ENCODE peak calls at places on chromosomes 7 and 10, in eight cellular contexts. W, R, N, I, E, V, P and G are unnamed samples.

GRCh38 chr10:13019280-13019679 is 17.8 kb upstream of the CCDC3 start:
- DNase-seq in R (no peak), N (no peak), W (no peak), V (no peak), E (no peak), I (no peak), P (no peak), G (no peak)

GRCh38 chr10:122301055-122301810 is 30.1 kb downstream of the BTBD16 start:
- DNase-seq in I (peak), W (no peak), N (no peak), V (no peak), E (no peak), R (no peak), P (no peak), G (peak)

GRCh38 chr10:101851411-101852116 is 8.0 kb upstream of the KCNIP2 start:
- DNase-seq in V (no peak), W (no peak), R (no peak), I (no peak), P (no peak), N (no peak), E (no peak), G (peak)

GRCh38 chr10:97736403-97736901 is 476 bp upstream of the ZFYVE27 start:
- DNase-seq in P (no peak), R (no peak), I (no peak), N (no peak), V (no peak), E (no peak), W (no peak), G (no peak)

GRCh38 chr7:23600251-23600650 is 3.1 kb downstream of the CCDC126 start:
- DNase-seq in V (no peak), N (no peak), R (no peak), W (no peak), I (peak), P (no peak), E (no peak), G (no peak)

GRCh38 chr10:129028425-129028824 is 438.6 kb upstream of the MGMT start:
- DNase-seq in V (no peak), I (no peak), R (no peak), P (no peak), E (no peak), W (no peak), N (no peak), G (no peak)

GRCh38 chr10:6583447-6583846 is 3.4 kb upstream of the PRKCQ start:
- DNase-seq in W (no peak), I (no peak), R (no peak), V (no peak), P (no peak), E (peak), N (no peak), G (no peak)

GRCh38 chr10:10996966-10997620 is 20.6 kb upstream of the CELF2 start:
- DNase-seq in E (no peak), W (no peak), N (no peak), V (no peak), R (no peak), I (no peak), P (no peak), G (no peak)

GRCh38 chr7:106947244-106947728 is 82.2 kb downstream of the PIK3CG start:
- DNase-seq in R (peak), P (no peak), E (peak), N (peak), V (peak), W (peak), I (peak), G (no peak)

GRCh38 chr10:132339276-132339675 is 7.3 kb downstream of the LRRC27 start:
- DNase-seq in R (no peak), V (no peak), W (no peak), E (no peak), P (no peak), N (no peak), I (no peak), G (no peak)

GRCh38 chr10:131021967-131022366 is 289.6 kb downstream of the TCERG1L start:
- DNase-seq in W (no peak), R (no peak), I (no peak), N (peak), P (no peak), V (no peak), E (no peak), G (no peak)

GRCh38 chr7:30800785-30801252 is 29.6 kb downstream of the MINDY4 start:
- DNase-seq in E (peak), N (peak), R (no peak), I (peak), W (peak), P (peak), V (peak), G (no peak)

GRCh38 chr7:23418046-23418445 is 52.2 kb downstream of the IGF2BP3 start:
- DNase-seq in W (no peak), P (no peak), I (peak), V (no peak), N (no peak), R (no peak), E (no peak), G (no peak)

GRCh38 chr10:10222288-10222945 is 795.3 kb upstream of the CELF2 start:
- DNase-seq in I (peak), P (no peak), R (no peak), V (no peak), N (no peak), W (no peak), E (no peak), G (no peak)

GRCh38 chr10:103894454-103894853 is 23.5 kb downstream of the STN1 start:
- DNase-seq in V (no peak), N (peak), R (no peak), E (no peak), I (peak), P (no peak), W (no peak), G (no peak)

GRCh38 chr10:470339-471003 is 219.0 kb downstream of the DIP2C start:
- DNase-seq in E (peak), P (no peak), V (no peak), N (no peak), W (no peak), R (no peak), I (no peak), G (peak)

GRCh38 chr10:44827431-44828006 is 83.6 kb upstream of the TMEM72 start:
- DNase-seq in N (no peak), W (no peak), P (no peak), V (no peak), I (no peak), R (no peak), E (no peak), G (no peak)

GRCh38 chr7:51351661-51352060 is 35.1 kb upstream of the COBL start:
- DNase-seq in E (no peak), P (no peak), V (no peak), N (no peak), R (no peak), I (no peak), W (no peak), G (no peak)

GRCh38 chr10:86941991-86942421 is 15.4 kb downstream of the MMRN2 start:
- DNase-seq in N (no peak), E (no peak), V (peak), R (no peak), P (no peak), I (no peak), W (no peak), G (peak)

GRCh38 chr7:67673861-67674260 is 677.2 kb downstream of the TYW1 start:
- DNase-seq in R (no peak), N (no peak), P (no peak), W (no peak), I (no peak), V (no peak), E (no peak), G (no peak)

GRCh38 chr7:133061357-133061756 is 20.5 kb downstream of the CHCHD3 start:
- DNase-seq in E (no peak), W (no peak), R (no peak), I (no peak), N (peak), P (no peak), V (no peak), G (no peak)

GRCh38 chr10:14812271-14812670 is 25.6 kb downstream of the CDNF start:
- DNase-seq in W (no peak), V (no peak), E (no peak), R (no peak), P (no peak), I (peak), N (no peak), G (no peak)

GRCh38 chr7:729154-730000 is 2.3 kb upstream of the PRKAR1B start:
- DNase-seq in V (no peak), E (no peak), I (no peak), P (no peak), R (no peak), N (no peak), W (no peak), G (no peak)

GRCh38 chr7:37315752-37316711 is 132.6 kb downstream of the ELMO1 start:
- DNase-seq in I (no peak), W (no peak), R (no peak), V (no peak), P (no peak), N (no peak), E (no peak), G (no peak)

GRCh38 chr7:16422917-16423316 is 1.6 kb upstream of the CRPPA start:
- DNase-seq in P (no peak), R (no peak), E (no peak), I (no peak), V (no peak), N (no peak), W (no peak), G (no peak)

GRCh38 chr10:103884681-103885139 is 29.3 kb upstream of the SH3PXD2A start:
- DNase-seq in W (peak), P (no peak), R (peak), N (peak), I (peak), E (no peak), V (peak), G (no peak)

GRCh38 chr7:157553256-157553655 is 216.5 kb downstream of the DNAJB6 start:
- DNase-seq in E (no peak), I (no peak), W (no peak), N (no peak), P (peak), R (no peak), V (peak), G (no peak)

GRCh38 chr7:22346383-22347107 is 10.4 kb downstream of the RAPGEF5 start:
- DNase-seq in P (no peak), I (no peak), R (no peak), W (peak), N (peak), E (no peak), V (no peak), G (no peak)

GRCh38 chr10:68870545-68871104 is 30.5 kb upstream of the DDX50 start:
- DNase-seq in V (no peak), E (peak), I (no peak), R (no peak), W (no peak), N (no peak), P (no peak), G (no peak)

GRCh38 chr7:128359336-128359735 is 2.2 kb downstream of the PRRT4 start:
- DNase-seq in V (no peak), R (no peak), I (no peak), E (no peak), N (no peak), P (no peak), W (no peak), G (no peak)

GRCh38 chr7:126541416-126541815 is 711.3 kb downstream of the GRM8 start:
- DNase-seq in V (no peak), R (no peak), W (no peak), N (no peak), P (no peak), E (no peak), I (no peak), G (no peak)

GRCh38 chr10:100668001-100668400 is 77.4 kb upstream of the PAX2 start:
- DNase-seq in I (no peak), W (no peak), N (no peak), P (no peak), V (peak), E (no peak), R (no peak), G (no peak)

GRCh38 chr10:77582710-77583115 is 54.9 kb downstream of the KCNMA1 start:
- DNase-seq in N (no peak), V (no peak), P (no peak), E (no peak), I (peak), R (no peak), W (peak), G (no peak)

GRCh38 chr10:124193309-124193696 is 99.9 kb upstream of the CHST15 start:
- DNase-seq in R (no peak), P (no peak), E (no peak), I (no peak), W (no peak), N (no peak), V (no peak), G (no peak)

GRCh38 chr7:149562602-149563001 is 65.0 kb upstream of the ZNF746 start:
- DNase-seq in N (no peak), W (no peak), E (no peak), R (no peak), P (no peak), I (peak), V (no peak), G (no peak)

GRCh38 chr7:139798892-139799291 is 21.1 kb upstream of the HIPK2 start:
- DNase-seq in W (no peak), E (no peak), N (no peak), I (no peak), V (no peak), P (no peak), R (no peak), G (no peak)

GRCh38 chr10:120607710-120608703 is 151.0 kb downstream of the PLPP4 start:
- DNase-seq in N (no peak), P (no peak), V (no peak), I (peak), R (no peak), W (no peak), E (no peak), G (no peak)